ENCODE peak calls at places on chromosomes 5 and 9, in four cellular contexts. G is GM12892, A is DMS53, Z is heart right ventricle. I is an unnamed sample.

GRCh38 chr9:98191615-98192502 is 578 bp downstream of the CORO2A start:
- DNase-seq in G (peak; percentile 36), A (peak; percentile 61), Z (peak; percentile 17), I (peak; percentile 41)

GRCh38 chr5:6899215-6899614 is 186.0 kb downstream of the TENT4A start:
- DNase-seq in G (no peak), A (peak; percentile 76), Z (peak; percentile 31), I (no peak)

GRCh38 chr5:141182248-141182647 is at the start of gene PCDHB16:
- DNase-seq in G (no peak), A (peak; percentile 78), Z (peak; percentile 69), I (peak; percentile 35)

GRCh38 chr9:75071530-75072122 is 16.3 kb downstream of the NMRK1 start:
- DNase-seq in G (no peak), A (peak; percentile 96), Z (no peak), I (peak; percentile 94)

GRCh38 chr5:148820778-148821395 is 5.5 kb upstream of the ADRB2 start:
- DNase-seq in G (no peak), A (peak; percentile 52), Z (no peak), I (peak; percentile 74)

GRCh38 chr9:114746591-114746990 is 59.2 kb downstream of the TNFSF15 start:
- DNase-seq in G (no peak), A (peak; percentile 83), Z (no peak), I (no peak)

GRCh38 chr5:179795863-179796833 is 2.4 kb downstream of the LTC4S start:
- DNase-seq in G (peak; percentile 88), A (peak; percentile 98), Z (peak; percentile 78), I (peak; percentile 91)

GRCh38 chr5:77629553-77630245 is 8.8 kb downstream of the OTP start:
- DNase-seq in G (no peak), A (peak; percentile 73), Z (no peak), I (no peak)

GRCh38 chr5:89343666-89344065 is 460.7 kb upstream of the MEF2C start:
- DNase-seq in G (no peak), A (peak; percentile 81), Z (no peak), I (no peak)

GRCh38 chr5:87887247-87887646 is 381.4 kb downstream of the TMEM161B start:
- DNase-seq in G (no peak), A (no peak), Z (no peak), I (no peak)

GRCh38 chr5:151719228-151719861 is 32.6 kb upstream of the SPARC start:
- DNase-seq in G (no peak), A (peak; percentile 58), Z (peak; percentile 57), I (peak; percentile 19)

GRCh38 chr9:98575379-98576346 is 133.1 kb downstream of the GABBR2 start:
- DNase-seq in G (peak; percentile 56), A (peak; percentile 17), Z (no peak), I (peak; percentile 27)

GRCh38 chr5:1203968-1204692 is 2.7 kb downstream of the SLC6A19 start:
- DNase-seq in G (no peak), A (no peak), Z (no peak), I (no peak)

GRCh38 chr9:111483862-111484563 is at the start of gene ECPAS:
- DNase-seq in G (peak; percentile 80), A (peak; percentile 88), Z (peak; percentile 69), I (peak; percentile 79)

GRCh38 chr5:10250804-10251276 is 760 bp downstream of the CCT5 start:
- DNase-seq in G (no peak), A (peak; percentile 65), Z (no peak), I (peak; percentile 64)

GRCh38 chr5:96706433-96707111 is 44.4 kb downstream of the CAST start:
- DNase-seq in G (no peak), A (no peak), Z (no peak), I (no peak)

GRCh38 chr5:90161399-90161798 is 248.2 kb downstream of the CETN3 start:
- DNase-seq in G (no peak), A (peak; percentile 50), Z (peak; percentile 64), I (peak; percentile 55)

GRCh38 chr9:18146329-18146728 is 327.6 kb upstream of the ADAMTSL1 start:
- DNase-seq in G (no peak), A (no peak), Z (no peak), I (no peak)

GRCh38 chr5:177446184-177447065 is at the start of gene PRR7:
- DNase-seq in G (peak; percentile 94), A (peak; percentile 93), Z (peak; percentile 31), I (peak; percentile 81)

GRCh38 chr5:36666304-36666703 is 59.9 kb downstream of the SLC1A3 start:
- DNase-seq in G (no peak), A (no peak), Z (no peak), I (no peak)

I was measured in HT-29.